ENCODE peak calls at places on chromosomes 3 and 15, in nine cellular contexts. G, A, Z, P, B, C, E, Y and R are unnamed samples.
A peak's percentile ranks its signal among the peaks of the same experiment; 100 is the strongest.

GRCh38 chr3:196422976-196423781 is 9.0 kb downstream of the UBXN7 start:
- DNase-seq in G (no peak), P (no peak), Y (peak; percentile 69), E (no peak), A (no peak), Z (no peak), C (no peak), B (no peak), R (peak; percentile 11)

GRCh38 chr3:114903213-114903612 is 243.9 kb downstream of the ZBTB20 start:
- DNase-seq in E (no peak), A (peak; percentile 15), G (no peak), P (no peak), Z (no peak), Y (peak; percentile 92), B (no peak), C (peak; percentile 2), R (no peak)

GRCh38 chr3:195147649-195148121 is 123.3 kb downstream of the XXYLT1 start:
- DNase-seq in A (peak; percentile 74), C (no peak), P (no peak), Z (no peak), B (no peak), Y (no peak), G (peak; percentile 80), E (peak; percentile 90), R (no peak)

GRCh38 chr3:109952924-109953323 is 615.6 kb upstream of the DPPA4 start:
- DNase-seq in B (no peak), Z (no peak), P (no peak), G (no peak), E (no peak), C (no peak), Y (no peak), A (peak; percentile 22), R (no peak)

GRCh38 chr3:116614795-116615362 is 94.7 kb upstream of the TUSC7 start:
- DNase-seq in G (peak; percentile 2), A (peak; percentile 1), Z (no peak), P (no peak), C (peak; percentile 8), E (no peak), Y (no peak), B (no peak), R (no peak)

GRCh38 chr15:27681038-27681437 is 418.1 kb downstream of the OCA2 start:
- DNase-seq in Z (no peak), G (no peak), A (no peak), C (no peak), B (no peak), Y (no peak), E (no peak), P (no peak), R (no peak)

GRCh38 chr15:25795061-25795460 is 68.1 kb downstream of the ATP10A start:
- DNase-seq in G (no peak), P (no peak), Z (no peak), C (no peak), A (no peak), Y (no peak), E (no peak), B (no peak), R (no peak)

GRCh38 chr3:64384561-64384960 is 159.3 kb upstream of the PRICKLE2 start:
- DNase-seq in Z (no peak), G (no peak), C (no peak), P (no peak), A (no peak), B (no peak), Y (no peak), E (no peak), R (no peak)

GRCh38 chr3:30075514-30075913 is 530.9 kb upstream of the TGFBR2 start:
- DNase-seq in B (no peak), A (no peak), C (no peak), E (no peak), Y (no peak), G (no peak), Z (no peak), P (no peak), R (no peak)

GRCh38 chr15:61064653-61065052 is 164.4 kb downstream of the RORA start:
- DNase-seq in C (no peak), E (no peak), A (no peak), Z (no peak), G (no peak), B (no peak), P (no peak), Y (peak; percentile 28), R (no peak)

GRCh38 chr15:66720206-66721010 is 18.4 kb downstream of the SMAD6 start:
- DNase-seq in A (peak; percentile 93), Y (no peak), C (no peak), G (no peak), B (no peak), Z (no peak), E (no peak), P (peak; percentile 67), R (no peak)

GRCh38 chr3:182115328-182116045 is 403.8 kb downstream of the SOX2 start:
- DNase-seq in Z (no peak), B (no peak), C (no peak), A (no peak), G (no peak), E (no peak), Y (no peak), P (no peak), R (no peak)

GRCh38 chr3:180253283-180253682 is 216.5 kb upstream of the PEX5L start:
- DNase-seq in E (no peak), Z (no peak), Y (no peak), B (no peak), G (no peak), C (no peak), P (no peak), A (no peak), R (no peak)

GRCh38 chr3:54042259-54042823 is 80.0 kb upstream of the CACNA2D3 start:
- DNase-seq in Y (no peak), C (no peak), G (no peak), P (no peak), E (no peak), B (no peak), Z (no peak), A (no peak), R (no peak)

GRCh38 chr3:192867645-192868044 is 50.0 kb downstream of the MB21D2 start:
- DNase-seq in B (no peak), Z (no peak), A (no peak), E (no peak), C (no peak), P (no peak), Y (no peak), G (no peak), R (no peak)

GRCh38 chr15:34102175-34102925 is 467 bp downstream of the PGBD4 start:
- DNase-seq in G (no peak), Y (no peak), P (no peak), Z (no peak), A (no peak), C (no peak), B (no peak), E (no peak), R (no peak)

GRCh38 chr3:18725668-18726407 is 300.7 kb upstream of the SATB1 start:
- DNase-seq in P (no peak), A (no peak), G (no peak), Z (no peak), B (no peak), C (peak; percentile 81), Y (no peak), E (no peak), R (no peak)

GRCh38 chr3:46699846-46700523 is 1.2 kb upstream of the TMIE start:
- DNase-seq in G (no peak), A (no peak), Y (no peak), P (no peak), C (no peak), B (no peak), E (no peak), Z (no peak), R (no peak)

GRCh38 chr15:38049876-38050275 is 115.4 kb downstream of the TMCO5A start:
- DNase-seq in A (peak; percentile 76), P (no peak), Z (no peak), E (no peak), C (no peak), B (no peak), Y (no peak), G (no peak), R (no peak)

GRCh38 chr15:63363292-63363691 is 18.4 kb downstream of the CA12 start:
- DNase-seq in A (no peak), Y (no peak), Z (no peak), C (no peak), E (no peak), B (no peak), P (no peak), G (no peak), R (no peak)